ENCODE peak calls at places on chromosomes 3 and 15, in eight cellular contexts. X is stimulated activated CD8-positive, alpha-beta memory T cell treated with anti-CD3 and anti-CD28 coated beads, Interleukin-4, amount 100 ng/mL, for 4 hours; N is NCI-H1436; M is NCI-H1092 treated with DMSO at 0.1 percent for 48 hours; K is tibial artery; U is iPS DF 6.9; P is amygdala; R is AG04450. L is an unnamed sample.

GRCh38 chr3:76436895-76437294 is 603.0 kb upstream of the ROBO2 start:
- DNase-seq in R (no peak), M (no peak), N (no peak), P (no peak), K (no peak), X (no peak), U (no peak), L (no peak)

GRCh38 chr3:61594978-61595687 is 33.8 kb downstream of the PTPRG start:
- DNase-seq in U (no peak), K (no peak), X (no peak), N (no peak), P (no peak), M (no peak), R (no peak), L (no peak)

GRCh38 chr3:160842021-160843005 is 86.3 kb downstream of the PPM1L start:
- DNase-seq in P (no peak), X (no peak), K (no peak), N (no peak), M (no peak), U (no peak), R (no peak), L (no peak)

GRCh38 chr3:140355481-140355880 is 322.4 kb upstream of the TRIM42 start:
- DNase-seq in M (no peak), P (no peak), U (no peak), N (no peak), R (no peak), X (no peak), K (no peak), L (no peak)

GRCh38 chr3:130900959-130901358 is 7.1 kb downstream of the ATP2C1 start:
- DNase-seq in R (no peak), N (no peak), U (no peak), X (no peak), P (no peak), K (no peak), M (no peak), L (no peak)

GRCh38 chr3:129837057-129837631 is 56.4 kb downstream of the TMCC1 start:
- DNase-seq in M (no peak), U (no peak), N (no peak), P (no peak), K (no peak), R (no peak), X (no peak), L (no peak)

GRCh38 chr15:85044251-85044853 is 62.7 kb downstream of the PDE8A start:
- DNase-seq in K (no peak), P (peak), M (peak), U (peak), R (peak), X (peak), N (peak), L (no peak)

GRCh38 chr3:127784865-127785710 is 37.2 kb downstream of the MGLL start:
- DNase-seq in U (no peak), K (no peak), P (no peak), X (no peak), R (no peak), M (peak), N (no peak), L (no peak)

GRCh38 chr3:194979173-194979572 is 291.8 kb downstream of the XXYLT1 start:
- DNase-seq in R (no peak), N (no peak), P (no peak), X (no peak), K (no peak), M (no peak), U (no peak), L (no peak)

GRCh38 chr15:41048397-41048796 is 67.7 kb downstream of the INO80 start:
- DNase-seq in N (no peak), U (no peak), P (no peak), X (no peak), M (no peak), R (no peak), K (no peak), L (no peak)

GRCh38 chr3:12522721-12523120 is 22.6 kb downstream of the MKRN2OS start:
- DNase-seq in N (no peak), R (no peak), X (no peak), U (no peak), K (no peak), P (no peak), M (no peak), L (no peak)

GRCh38 chr15:26804063-26804804 is 31.4 kb upstream of the GABRB3 start:
- DNase-seq in K (no peak), X (no peak), R (no peak), M (no peak), N (no peak), P (no peak), U (no peak), L (no peak)